ENCODE peak calls at places on chromosomes 12 and 14, in eight cellular contexts. Y is WERI-Rb-1, J is IMR-90, U is H1, C is epithelial cell of proximal tubule, B is astrocyte of the cerebellum, O is AG04450, M is A549. F is an unnamed sample.

GRCh38 chr12:8734873-8735381 is 37.1 kb downstream of the RIMKLB start:
- DNase-seq in C (no peak), O (no peak), U (no peak), M (no peak), J (peak), Y (no peak), B (no peak), F (peak)

GRCh38 chr14:34059925-34060746 is 109.3 kb upstream of the EGLN3 start:
- DNase-seq in U (peak), Y (peak), O (no peak), M (peak), B (peak), J (peak), C (no peak), F (peak)

GRCh38 chr14:56490379-56490778 is 89.2 kb upstream of the TMEM260 start:
- DNase-seq in C (peak), J (peak), U (no peak), Y (no peak), B (peak), M (no peak), O (no peak), F (peak)

GRCh38 chr12:19198272-19198671 is 68.7 kb downstream of the PLEKHA5 start:
- DNase-seq in M (no peak), O (no peak), B (no peak), J (peak), U (no peak), C (peak), Y (no peak), F (peak)

GRCh38 chr12:93089805-93090569 is 160.9 kb upstream of the EEA1 start:
- DNase-seq in C (peak), J (peak), O (peak), M (peak), Y (no peak), U (no peak), B (peak), F (peak)

GRCh38 chr12:58584885-58585284 is 335.4 kb downstream of the LRIG3 start:
- DNase-seq in M (no peak), J (peak), B (no peak), Y (no peak), O (no peak), C (no peak), U (no peak), F (peak)

GRCh38 chr14:102184678-102185040 is 45.0 kb downstream of the WDR20 start:
- DNase-seq in C (no peak), M (no peak), B (no peak), O (no peak), U (no peak), J (no peak), Y (no peak), F (no peak)

GRCh38 chr14:61503167-61503801 is 181.9 kb downstream of the PRKCH start:
- DNase-seq in J (peak), M (no peak), O (no peak), Y (no peak), C (peak), B (no peak), U (no peak), F (no peak)

GRCh38 chr12:29320295-29321090 is 60.5 kb downstream of the ERGIC2 start:
- DNase-seq in B (peak), Y (no peak), C (peak), U (no peak), O (peak), M (no peak), J (peak), F (peak)

GRCh38 chr12:81573228-81573627 is 185.9 kb downstream of the PPFIA2 start:
- DNase-seq in O (no peak), B (peak), U (no peak), J (peak), M (no peak), C (no peak), Y (no peak), F (peak)

GRCh38 chr12:119247720-119248043 is 69.0 kb downstream of the HSPB8 start:
- DNase-seq in Y (no peak), B (no peak), M (no peak), O (no peak), U (no peak), J (no peak), C (no peak), F (no peak)

GRCh38 chr12:67034110-67034879 is 234.9 kb upstream of the CAND1 start:
- DNase-seq in Y (no peak), M (no peak), O (no peak), B (peak), U (no peak), J (peak), C (peak), F (no peak)

GRCh38 chr14:72779679-72780078 is 114.2 kb downstream of the DPF3 start:
- DNase-seq in C (no peak), B (no peak), M (no peak), O (no peak), Y (no peak), J (no peak), U (peak), F (no peak)

GRCh38 chr12:57390174-57390573 is 40.7 kb downstream of the R3HDM2 start:
- DNase-seq in C (peak), O (no peak), J (no peak), B (no peak), U (no peak), M (no peak), Y (no peak), F (no peak)

GRCh38 chr12:95548539-95549391 is 2.5 kb downstream of the USP44 start:
- DNase-seq in C (no peak), M (peak), J (peak), U (peak), B (no peak), Y (peak), O (no peak), F (no peak)

GRCh38 chr14:59463773-59464650 is 1.2 kb downstream of the GPR135 start:
- DNase-seq in B (no peak), M (no peak), O (no peak), C (no peak), Y (no peak), U (peak), J (no peak), F (no peak)

GRCh38 chr14:41289025-41289424 is 317.7 kb upstream of the LRFN5 start:
- DNase-seq in B (no peak), C (no peak), M (no peak), J (no peak), O (no peak), U (no peak), Y (no peak), F (no peak)

GRCh38 chr14:30210630-30211029 is 283.0 kb upstream of the PRKD1 start:
- DNase-seq in J (peak), U (no peak), C (no peak), B (no peak), M (no peak), Y (no peak), O (no peak), F (peak)

GRCh38 chr12:132622437-132623071 is 4.0 kb downstream of the P2RX2 start:
- DNase-seq in Y (no peak), J (peak), B (no peak), U (no peak), M (no peak), O (peak), C (no peak), F (peak)

GRCh38 chr12:119826661-119827435 is 50.3 kb downstream of the CIT start:
- DNase-seq in O (no peak), C (no peak), Y (no peak), U (no peak), M (no peak), J (no peak), B (no peak), F (no peak)

GRCh38 chr14:98227000-98227726 is 1044.8 kb downstream of the BCL11B start:
- DNase-seq in U (no peak), O (no peak), J (no peak), M (no peak), B (no peak), Y (no peak), C (no peak), F (no peak)

GRCh38 chr12:122950276-122950675 is 16.0 kb downstream of the ABCB9 start:
- DNase-seq in U (no peak), Y (no peak), J (no peak), B (no peak), C (no peak), O (no peak), M (no peak), F (no peak)

GRCh38 chr14:97120204-97121120 is 323.3 kb downstream of the VRK1 start:
- DNase-seq in M (no peak), B (no peak), U (no peak), O (no peak), Y (no peak), C (no peak), J (no peak), F (no peak)

GRCh38 chr14:73457050-73457934 is 1.1 kb downstream of the NUMB start:
- DNase-seq in Y (peak), M (no peak), B (no peak), U (peak), J (peak), C (no peak), O (no peak), F (no peak)

GRCh38 chr14:33363687-33364086 is 425.0 kb downstream of the NPAS3 start:
- DNase-seq in O (no peak), U (no peak), C (no peak), J (no peak), B (peak), M (no peak), Y (no peak), F (peak)

GRCh38 chr14:87186745-87187144 is 806.2 kb downstream of the GALC start:
- DNase-seq in J (no peak), M (no peak), Y (no peak), U (no peak), C (no peak), O (no peak), B (no peak), F (no peak)

GRCh38 chr12:115763376-115763775 is 514.1 kb downstream of the MED13L start:
- DNase-seq in B (no peak), U (no peak), M (no peak), Y (no peak), J (no peak), C (no peak), O (no peak), F (no peak)

GRCh38 chr12:99618657-99619056 is 28.9 kb upstream of the GARIN6 start:
- DNase-seq in B (no peak), U (no peak), O (no peak), Y (no peak), C (no peak), M (no peak), J (no peak), F (no peak)

GRCh38 chr14:29712586-29712985 is 215.1 kb downstream of the PRKD1 start:
- DNase-seq in J (no peak), B (no peak), U (no peak), C (no peak), Y (no peak), O (no peak), M (no peak), F (no peak)

GRCh38 chr12:94326727-94327126 is 132.9 kb downstream of the CEP83 start:
- DNase-seq in C (peak), O (peak), M (no peak), J (peak), Y (no peak), U (no peak), B (peak), F (peak)

GRCh38 chr12:54439521-54440255 is 20.6 kb upstream of the ITGA5 start:
- DNase-seq in M (peak), J (peak), B (peak), C (no peak), Y (no peak), O (peak), U (no peak), F (peak)

GRCh38 chr14:99188721-99189120 is 83.3 kb downstream of the BCL11B start:
- DNase-seq in O (no peak), C (no peak), Y (no peak), M (no peak), U (peak), J (no peak), B (no peak), F (no peak)

GRCh38 chr14:22977684-22978486 is 4.5 kb downstream of the AJUBA start:
- DNase-seq in C (no peak), M (peak), Y (peak), O (no peak), U (peak), B (no peak), J (peak), F (peak)

GRCh38 chr14:69547701-69548348 is 26.8 kb downstream of the CCDC177 start:
- DNase-seq in Y (no peak), O (no peak), J (no peak), M (no peak), B (no peak), C (no peak), U (peak), F (peak)

GRCh38 chr14:85344847-85345591 is 184.9 kb upstream of the FLRT2 start:
- DNase-seq in B (no peak), J (no peak), O (no peak), Y (no peak), C (no peak), U (no peak), M (no peak), F (no peak)

GRCh38 chr14:68307769-68308168 is 485.1 kb downstream of the ZFP36L1 start:
- DNase-seq in J (peak), Y (no peak), U (no peak), O (no peak), C (no peak), M (no peak), B (no peak), F (peak)

GRCh38 chr12:56411781-56412639 is 37.2 kb downstream of the TIMELESS start:
- DNase-seq in M (no peak), B (no peak), U (no peak), O (no peak), C (no peak), J (no peak), Y (no peak), F (no peak)

DNA sequence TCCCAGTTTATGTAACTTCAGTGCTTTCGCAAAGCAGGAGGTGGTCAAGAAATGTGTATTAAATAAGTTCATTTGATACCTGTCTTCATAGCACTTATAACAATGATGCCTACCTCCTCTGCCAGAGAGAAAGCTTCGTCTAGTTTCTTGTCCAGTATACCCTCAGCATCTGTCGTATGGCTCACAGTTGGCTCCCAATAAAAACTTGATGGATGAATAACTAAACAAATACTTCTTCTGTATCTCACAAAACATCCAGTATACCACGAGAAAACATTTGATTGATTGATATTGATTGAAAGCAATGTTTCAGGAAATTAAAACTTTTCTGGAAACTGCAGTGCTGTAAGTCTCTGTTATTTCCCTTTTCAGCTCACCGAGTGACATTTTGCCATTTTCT is 26.9 kb upstream of the PTGDR start:
- DNase-seq in M (no peak), C (no peak), O (no peak), J (no peak), B (no peak), U (no peak), Y (no peak), F (no peak)
- H3K4me3 ChIP-seq in M (no peak), C (no peak), O (no peak), J (no peak), B (no peak), U (no peak), Y (no peak), F (no peak)

DNA sequence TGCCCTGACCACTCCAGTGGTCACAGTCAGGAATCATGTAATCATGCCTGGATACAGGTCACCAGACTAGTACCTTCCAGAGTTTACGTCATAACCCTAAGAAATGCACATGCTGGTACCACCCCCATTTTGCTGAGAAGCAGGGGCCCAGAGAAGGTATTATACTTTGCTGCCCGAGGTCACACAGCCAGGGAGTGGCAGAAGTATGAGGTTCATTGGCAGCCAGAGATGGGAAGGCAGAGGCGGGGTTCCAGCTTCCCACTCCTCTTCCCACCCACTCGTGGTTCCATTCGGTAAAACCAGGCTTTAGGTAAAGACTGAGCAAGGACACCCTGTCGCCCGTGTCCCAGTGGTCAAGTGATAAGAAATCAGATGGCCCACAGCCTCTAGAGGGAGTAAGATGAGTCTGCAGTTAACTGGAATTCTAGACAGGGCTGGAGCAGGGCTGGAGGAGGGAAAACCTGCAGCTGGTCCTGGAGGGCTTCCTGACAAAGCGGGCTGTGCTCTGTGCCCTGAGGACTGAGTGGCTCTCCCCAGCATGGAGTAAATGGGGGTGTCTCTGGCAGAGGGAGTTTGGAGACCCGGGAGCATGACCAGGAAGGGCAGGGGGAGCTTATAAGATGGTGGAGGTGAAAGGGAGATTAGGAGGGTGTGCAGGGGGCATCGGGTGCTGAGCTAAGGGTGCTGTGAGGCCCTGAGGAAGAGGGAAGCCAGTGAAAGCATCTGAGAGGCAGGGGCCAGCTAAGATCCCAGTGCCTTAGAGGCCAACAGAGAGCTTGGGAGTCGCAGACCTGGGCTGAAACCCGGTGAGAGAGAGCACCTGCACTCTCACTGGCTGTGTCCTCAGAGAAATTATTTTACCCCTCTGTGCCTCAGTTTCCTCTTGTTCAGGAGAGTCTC is 5.7 kb downstream of the FAM222A start:
- DNase-seq in O (no peak), B (no peak), C (no peak), M (no peak), U (no peak), J (peak), Y (peak), F (no peak)
- TF ChIP-seq CTCF in O (peak), B (peak), C (peak), M (peak), U (peak), J (peak), Y (peak), F (peak)

GRCh38 chr14:90521930-90522483 is 125.2 kb downstream of the CALM1 start:
- DNase-seq in Y (no peak), M (no peak), O (no peak), B (no peak), C (no peak), U (no peak), J (no peak), F (no peak)
- H3K4me3 ChIP-seq in Y (no peak), M (no peak), O (no peak), B (no peak), C (no peak), U (no peak), J (no peak), F (no peak)

GRCh38 chr14:75439989-75440388 is 12.2 kb downstream of the JDP2 start:
- DNase-seq in O (no peak), J (no peak), M (no peak), Y (no peak), C (no peak), U (no peak), B (no peak), F (no peak)
- TF ChIP-seq CTCF in O (no peak), J (no peak), M (no peak), Y (no peak), C (no peak), U (no peak), B (no peak), F (no peak)

GRCh38 chr12:20624718-20625117 is 70.4 kb upstream of the SLCO1C1 start:
- DNase-seq in U (no peak), J (peak), M (no peak), C (no peak), Y (peak), B (no peak), O (no peak), F (peak)

GRCh38 chr12:20627001-20627588 is 68.0 kb upstream of the SLCO1C1 start:
- DNase-seq in U (no peak), O (no peak), Y (no peak), M (no peak), C (no peak), B (no peak), J (no peak), F (no peak)

GRCh38 chr12:20628388-20628787 is 66.7 kb upstream of the SLCO1C1 start:
- DNase-seq in M (no peak), J (no peak), U (no peak), Y (no peak), C (no peak), O (no peak), B (no peak), F (no peak)

GRCh38 chr12:20628999-20629398 is 66.1 kb upstream of the SLCO1C1 start:
- DNase-seq in Y (no peak), O (no peak), B (no peak), C (no peak), U (no peak), J (no peak), M (no peak), F (no peak)

GRCh38 chr12:20625531-20625930 is 69.6 kb upstream of the SLCO1C1 start:
- DNase-seq in Y (no peak), B (no peak), U (no peak), C (no peak), O (no peak), M (no peak), J (no peak), F (no peak)
- H3K4me3 ChIP-seq in Y (no peak), B (no peak), U (no peak), C (no peak), O (no peak), M (no peak), J (no peak), F (no peak)

DNA sequence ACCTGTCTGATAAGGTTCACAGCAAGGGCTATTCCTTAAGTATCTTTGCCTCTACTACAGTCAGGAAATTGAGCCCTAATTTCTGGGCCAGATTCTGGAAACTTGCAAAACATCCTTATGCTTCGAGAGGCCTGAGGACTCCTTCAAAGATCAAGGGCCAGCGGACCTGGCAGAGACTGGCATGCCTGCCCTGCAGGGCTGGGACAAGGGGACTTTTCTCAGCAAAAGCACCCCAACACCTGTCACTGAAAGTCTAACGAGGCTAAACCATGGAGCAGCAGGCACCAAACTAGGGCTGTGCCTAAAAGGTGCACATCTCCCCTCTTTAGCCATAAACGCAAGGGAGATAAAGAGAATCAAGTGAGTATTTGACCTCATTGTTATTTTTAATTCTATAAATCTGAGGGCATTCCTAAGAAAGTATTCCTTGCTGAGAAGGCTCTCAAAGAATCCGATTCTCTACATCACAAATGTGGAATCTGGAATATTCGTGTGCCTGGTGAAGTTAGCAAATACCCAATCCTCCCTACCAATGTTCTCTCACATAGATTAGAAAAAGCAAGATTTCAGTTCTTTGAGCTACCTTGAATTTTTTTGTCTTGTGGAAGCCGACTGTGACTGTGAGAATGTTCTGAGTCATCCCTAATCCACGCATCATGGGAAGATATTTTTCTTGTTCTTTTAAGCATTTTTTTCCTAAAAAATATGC is 328.2 kb upstream of the NOVA1 start:
- DNase-seq in O (no peak), C (no peak), U (peak), M (no peak), B (no peak), J (no peak), Y (no peak), F (peak)
- TF ChIP-seq CTCF in O (no peak), C (no peak), U (no peak), M (no peak), B (no peak), J (no peak), Y (no peak), F (no peak)

F was measured in cardiac fibroblast.